ENCODE peak calls at places on chromosomes 12 and 14, in ten cellular contexts. R is lung; S is CD8-positive, alpha-beta T cell; Q is HCT116; H is heart left ventricle; K is cardiac muscle cell; O is esophagus muscularis mucosa; L is PC-9; P is MM.1S; B is uterus. V is an unnamed sample.

GRCh38 chr12:122527478-122527944 is 462 bp downstream of the KNTC1 start:
- DNase-seq in K (no peak), S (no peak), O (no peak), H (no peak), L (no peak), B (no peak), R (peak; percentile 30), Q (no peak), P (peak; percentile 23), V (no peak)

GRCh38 chr12:131114942-131115584 is 161.4 kb downstream of the ADGRD1 start:
- DNase-seq in R (no peak), K (peak; percentile 10), L (no peak), S (no peak), B (no peak), H (no peak), Q (no peak), P (no peak), O (no peak), V (peak; percentile 28)

GRCh38 chr12:92030618-92031017 is 115.0 kb downstream of the BTG1 start:
- DNase-seq in L (no peak), P (peak; percentile 41), K (peak; percentile 79), Q (no peak), H (peak; percentile 20), R (peak; percentile 29), O (no peak), S (peak; percentile 45), B (peak; percentile 37), V (peak; percentile 92)

GRCh38 chr12:4152145-4152795 is 121.3 kb upstream of the CCND2 start:
- DNase-seq in K (no peak), O (no peak), H (no peak), S (no peak), P (no peak), L (no peak), R (no peak), B (no peak), Q (no peak), V (no peak)

GRCh38 chr12:15227004-15227679 is 5.9 kb upstream of the RERG start:
- DNase-seq in Q (peak; percentile 42), S (no peak), K (peak; percentile 76), R (peak; percentile 41), B (peak; percentile 37), L (no peak), H (peak; percentile 16), P (peak; percentile 18), O (no peak), V (peak; percentile 63)

GRCh38 chr12:101671157-101671791 is 26.2 kb upstream of the CHPT1 start:
- DNase-seq in R (peak; percentile 37), L (no peak), O (no peak), S (peak; percentile 6), Q (no peak), K (no peak), H (no peak), B (no peak), P (peak; percentile 51), V (peak; percentile 61)

GRCh38 chr14:73746540-73747385 is 32.6 kb upstream of the PNMA1 start:
- DNase-seq in S (no peak), O (no peak), Q (no peak), B (no peak), L (no peak), P (no peak), H (no peak), R (no peak), K (no peak), V (no peak)

GRCh38 chr12:48180857-48181495 is 2.5 kb upstream of the CCDC184 start:
- DNase-seq in Q (no peak), O (peak; percentile 14), S (no peak), R (no peak), P (no peak), K (no peak), B (no peak), H (no peak), L (no peak), V (no peak)

GRCh38 chr12:55072093-55072492 is 52.3 kb downstream of the NEUROD4 start:
- DNase-seq in P (peak; percentile 88), H (peak; percentile 27), K (peak; percentile 17), S (peak; percentile 69), L (no peak), B (no peak), R (peak; percentile 49), Q (peak; percentile 22), O (no peak), V (peak; percentile 53)

GRCh38 chr14:24260780-24261157 is 2.2 kb downstream of the TGM1 start:
- DNase-seq in S (no peak), H (no peak), Q (no peak), O (no peak), R (no peak), P (no peak), B (no peak), K (no peak), L (no peak), V (no peak)

DNA sequence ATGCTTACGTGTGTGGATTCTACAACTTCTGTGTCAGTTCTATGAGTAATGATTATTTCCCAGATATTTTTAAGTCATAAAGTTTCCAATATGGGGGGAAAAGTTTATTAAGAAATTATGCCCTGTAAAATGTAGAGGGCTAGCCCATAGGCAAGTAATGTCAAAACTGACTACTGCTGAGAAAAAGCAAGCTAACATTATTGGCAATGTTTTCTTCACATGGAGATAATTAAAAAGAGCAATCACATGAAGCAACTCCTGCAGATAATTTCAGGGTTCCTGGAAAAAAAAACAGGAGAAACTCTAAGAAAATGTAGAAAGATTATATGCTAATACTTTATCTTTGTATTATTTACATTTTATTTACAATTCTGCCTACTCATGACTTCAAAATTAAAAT is 39.9 kb downstream of the PPP1R12A start:
- DNase-seq in K (no peak), O (no peak), P (no peak), Q (no peak), B (no peak), R (no peak), L (no peak), S (no peak), H (no peak), V (no peak)
- H3K4me1 ChIP-seq in K (peaks cover 8% of the 10 kb centered on the region), O (peaks cover 94% of the 10 kb centered on the region), P (no peaks in the 10 kb centered on the region), Q (no peaks in the 10 kb centered on the region), B (no peaks in the 10 kb centered on the region), R (peaks cover 15% of the 10 kb centered on the region), L (no peaks in the 10 kb centered on the region), S (peaks cover 13% of the 10 kb centered on the region), H (peaks cover 4% of the 10 kb centered on the region), V (no peaks in the 10 kb centered on the region)

GRCh38 chr12:53047221-53048032 is 2.4 kb upstream of the TNS2 start:
- DNase-seq in B (peak; percentile 86), Q (no peak), O (peak; percentile 96), S (peak; percentile 52), L (no peak), P (peak; percentile 63), K (peak; percentile 92), R (peak; percentile 76), H (peak; percentile 84), V (peak; percentile 89)
- TF ChIP-seq CTCF in B (peak; percentile 27), Q (no peak), O (peak; percentile 45), S (no peak), L (peak; percentile 42), P (no peak), K (no peak), R (no peak), H (peak; percentile 28), V (no peak)

GRCh38 chr14:22483863-22484593 is 105.0 kb downstream of the DAD1 start:
- DNase-seq in L (no peak), H (no peak), O (no peak), K (peak; percentile 48), B (no peak), P (peak; percentile 6), R (no peak), S (no peak), Q (no peak), V (peak; percentile 56)
- H3K4me3 ChIP-seq in L (no peak overlapping the region), H (no peak overlapping the region), O (no peak overlapping the region), K (no peak overlapping the region), B (no peak overlapping the region), P (no peak overlapping the region), R (no peak overlapping the region), S (peak overlapping the region; percentile 23), Q (no peak overlapping the region), V (peak overlapping the region; percentile 1)

DNA sequence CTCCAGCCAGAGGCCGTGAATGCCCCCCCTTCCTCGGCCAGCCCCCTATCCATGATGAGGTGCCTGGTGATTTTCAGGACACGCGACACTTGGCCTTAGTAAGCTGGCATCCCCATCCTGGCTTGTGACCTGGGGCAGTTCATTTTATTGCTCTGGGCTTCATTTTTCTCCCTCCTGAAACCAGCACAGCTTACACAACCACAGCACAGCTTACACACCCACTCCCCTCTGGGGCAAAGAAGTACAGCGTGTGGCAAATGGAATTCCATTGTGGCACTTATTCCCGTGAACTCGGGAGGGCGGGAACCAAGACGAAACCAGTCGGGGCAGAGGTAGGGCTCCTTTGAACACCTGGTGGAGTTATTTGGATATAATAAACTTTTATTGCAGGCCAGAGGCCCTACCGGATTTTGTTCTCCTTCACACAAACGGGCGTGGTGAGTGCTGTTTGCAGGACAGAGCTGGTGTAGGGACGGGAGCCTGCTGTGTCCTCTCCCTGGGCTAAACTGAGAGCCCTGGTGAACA is 29.1 kb downstream of the CD9 start:
- DNase-seq in Q (no peak), L (peak; percentile 99), H (no peak), B (peak; percentile 31), K (no peak), S (no peak), R (no peak), O (no peak), P (no peak), V (peak; percentile 78)
- H3K4me1 ChIP-seq in Q (peaks cover 43% of the 10 kb centered on the region), L (peaks cover 70% of the 10 kb centered on the region), H (peaks cover 89% of the 10 kb centered on the region), B (peaks cover 60% of the 10 kb centered on the region), K (peaks cover 31% of the 10 kb centered on the region), S (peaks cover 33% of the 10 kb centered on the region), R (peaks cover 23% of the 10 kb centered on the region), O (peaks cover 100% of the 10 kb centered on the region), P (peaks cover 9% of the 10 kb centered on the region), V (peaks cover 4% of the 10 kb centered on the region)

GRCh38 chr14:90239139-90239538 is 17.2 kb upstream of the PSMC1 start:
- DNase-seq in B (no peak), H (no peak), K (peak; percentile 13), Q (peak; percentile 7), P (no peak), S (no peak), O (no peak), R (no peak), L (no peak), V (no peak)

GRCh38 chr14:90235179-90235976 is 21.0 kb upstream of the PSMC1 start:
- DNase-seq in Q (peak; percentile 50), P (peak; percentile 46), H (peak; percentile 34), O (no peak), B (peak; percentile 23), S (peak; percentile 51), L (no peak), K (peak; percentile 72), R (peak; percentile 73), V (peak; percentile 81)
- TF ChIP-seq CTCF in Q (peak; percentile 82), P (peak; percentile 64), H (peak; percentile 77), O (peak; percentile 78), B (peak; percentile 47), S (peak; percentile 85), L (peak; percentile 91), K (peak; percentile 86), R (peak; percentile 69), V (peak; percentile 74)

GRCh38 chr12:11765817-11766794 is 116.6 kb downstream of the ETV6 start:
- DNase-seq in P (peak; percentile 80), K (peak; percentile 94), R (peak; percentile 32), Q (no peak), L (no peak), S (no peak), O (no peak), H (peak; percentile 54), B (no peak), V (peak; percentile 85)
- H3K4me3 ChIP-seq in P (peak overlapping the region; percentile 23), K (no peak overlapping the region), R (no peak overlapping the region), Q (no peak overlapping the region), L (no peak overlapping the region), S (no peak overlapping the region), O (peak overlapping the region; percentile 14), H (peak overlapping the region; percentile 8), B (peak overlapping the region; percentile 4), V (no peak overlapping the region)